ENCODE peak calls at places on chromosomes 3 and 15, in six cellular contexts. V is GM12891; N is foreskin fibroblast; C is RWPE1; X is fibroblast of mammary gland; F is stimulated activated CD8-positive, alpha-beta memory T cell treated with anti-CD3 and anti-CD28 coated beads, Interleukin-15, amount 100 ng/mL, for 24 hours. G is an unnamed sample.

GRCh38 chr15:52143862-52144261 is 31.3 kb upstream of the BCL2L10 start:
- DNase-seq in V (no peak), N (peak), C (peak), X (peak), F (no peak), G (no peak)

GRCh38 chr15:95235033-95235432 is 1003.7 kb downstream of the MCTP2 start:
- DNase-seq in V (no peak), N (no peak), C (no peak), X (no peak), F (no peak), G (no peak)

GRCh38 chr3:147934316-147935188 is 525.4 kb downstream of the ZIC1 start:
- DNase-seq in V (no peak), N (no peak), C (no peak), X (no peak), F (no peak), G (no peak)

GRCh38 chr3:113620091-113620490 is 76.4 kb downstream of the USF3 start:
- DNase-seq in V (no peak), N (no peak), C (no peak), X (no peak), F (no peak), G (no peak)

GRCh38 chr15:76913737-76914136 is 8.6 kb upstream of the SCAPER start:
- DNase-seq in V (no peak), N (no peak), C (no peak), X (no peak), F (no peak), G (no peak)

GRCh38 chr3:44892689-44893088 is 18.3 kb downstream of the TGM4 start:
- DNase-seq in V (no peak), N (no peak), C (no peak), X (peak), F (no peak), G (no peak)

GRCh38 chr15:75149911-75150709 is 51.6 kb upstream of the C15orf39 start:
- DNase-seq in V (no peak), N (peak), C (peak), X (peak), F (no peak), G (no peak)

GRCh38 chr3:124298951-124299350 is 307.0 kb upstream of the ROPN1 start:
- DNase-seq in V (no peak), N (no peak), C (no peak), X (no peak), F (no peak), G (no peak)

GRCh38 chr3:112086857-112087524 is 802 bp downstream of the C3orf52 start:
- DNase-seq in V (no peak), N (no peak), C (peak), X (peak), F (no peak), G (no peak)

GRCh38 chr15:65054333-65055200 is 9.4 kb downstream of the SLC51B start:
- DNase-seq in V (peak), N (peak), C (peak), X (peak), F (no peak), G (peak)

GRCh38 chr3:73137736-73138403 is 76.4 kb downstream of the EBLN2 start:
- DNase-seq in V (no peak), N (no peak), C (no peak), X (no peak), F (no peak), G (no peak)

G was measured in NCI-H2171.